ENCODE peak calls at places on chromosomes 11 and 22, in seven cellular contexts. One of them, this sample, is unnamed.

GRCh38 chr11:14418801-14419417 is 59.9 kb upstream of the RRAS2 start:
- DNase-seq in Calu3: no peak
- DNase-seq in psoas muscle: no peak
- DNase-seq in T-helper 1 cell: no peak
- DNase-seq in stimulated activated naive B cell treated with anti-CD40 and anti-IgM and Interleukin-4, amounts not matched to agents 10 μg/mL and 1 μg/mL and 100 μg/mL, for 72 hours: no peak
- DNase-seq in EL: peak
- DNase-seq in activated CD4-positive, CD25-positive, alpha-beta regulatory T cell: no peak
- DNase-seq in this sample: no peak

GRCh38 chr11:122851366-122852011 is 13.2 kb downstream of the CRTAM start:
- DNase-seq in stimulated activated naive B cell treated with anti-CD40 and anti-IgM and Interleukin-4, amounts not matched to agents 10 μg/mL and 1 μg/mL and 100 μg/mL, for 72 hours: no peak
- DNase-seq in Calu3: no peak
- DNase-seq in EL: no peak
- DNase-seq in T-helper 1 cell: peak
- DNase-seq in psoas muscle: no peak
- DNase-seq in activated CD4-positive, CD25-positive, alpha-beta regulatory T cell: no peak
- DNase-seq in this sample: no peak

GRCh38 chr22:30250713-30251267 is 4.2 kb upstream of the LIF start:
- DNase-seq in stimulated activated naive B cell treated with anti-CD40 and anti-IgM and Interleukin-4, amounts not matched to agents 10 μg/mL and 1 μg/mL and 100 μg/mL, for 72 hours: peak
- DNase-seq in activated CD4-positive, CD25-positive, alpha-beta regulatory T cell: no peak
- DNase-seq in EL: peak
- DNase-seq in Calu3: peak
- DNase-seq in psoas muscle: no peak
- DNase-seq in T-helper 1 cell: no peak
- DNase-seq in this sample: no peak

GRCh38 chr22:19713650-19714319 is 518 bp upstream of the SEPTIN5 start:
- DNase-seq in EL: no peak
- DNase-seq in Calu3: peak
- DNase-seq in activated CD4-positive, CD25-positive, alpha-beta regulatory T cell: no peak
- DNase-seq in T-helper 1 cell: no peak
- DNase-seq in psoas muscle: peak
- DNase-seq in stimulated activated naive B cell treated with anti-CD40 and anti-IgM and Interleukin-4, amounts not matched to agents 10 μg/mL and 1 μg/mL and 100 μg/mL, for 72 hours: no peak
- DNase-seq in this sample: no peak

GRCh38 chr22:35346596-35347220 is 34.2 kb upstream of the HMOX1 start:
- DNase-seq in EL: no peak
- DNase-seq in T-helper 1 cell: no peak
- DNase-seq in stimulated activated naive B cell treated with anti-CD40 and anti-IgM and Interleukin-4, amounts not matched to agents 10 μg/mL and 1 μg/mL and 100 μg/mL, for 72 hours: no peak
- DNase-seq in activated CD4-positive, CD25-positive, alpha-beta regulatory T cell: no peak
- DNase-seq in Calu3: no peak
- DNase-seq in psoas muscle: no peak
- DNase-seq in this sample: no peak

GRCh38 chr11:15327786-15328231 is 213.1 kb downstream of the INSC start:
- DNase-seq in T-helper 1 cell: no peak
- DNase-seq in EL: peak
- DNase-seq in activated CD4-positive, CD25-positive, alpha-beta regulatory T cell: no peak
- DNase-seq in stimulated activated naive B cell treated with anti-CD40 and anti-IgM and Interleukin-4, amounts not matched to agents 10 μg/mL and 1 μg/mL and 100 μg/mL, for 72 hours: peak
- DNase-seq in Calu3: peak
- DNase-seq in psoas muscle: peak
- DNase-seq in this sample: no peak

GRCh38 chr22:46971141-46971775 is 208.8 kb downstream of the TBC1D22A start:
- DNase-seq in EL: no peak
- DNase-seq in psoas muscle: no peak
- DNase-seq in stimulated activated naive B cell treated with anti-CD40 and anti-IgM and Interleukin-4, amounts not matched to agents 10 μg/mL and 1 μg/mL and 100 μg/mL, for 72 hours: peak
- DNase-seq in Calu3: no peak
- DNase-seq in T-helper 1 cell: no peak
- DNase-seq in activated CD4-positive, CD25-positive, alpha-beta regulatory T cell: no peak
- DNase-seq in this sample: no peak

GRCh38 chr22:43462701-43463100 is 50.9 kb downstream of the MPPED1 start:
- DNase-seq in activated CD4-positive, CD25-positive, alpha-beta regulatory T cell: no peak
- DNase-seq in Calu3: no peak
- DNase-seq in stimulated activated naive B cell treated with anti-CD40 and anti-IgM and Interleukin-4, amounts not matched to agents 10 μg/mL and 1 μg/mL and 100 μg/mL, for 72 hours: no peak
- DNase-seq in psoas muscle: no peak
- DNase-seq in T-helper 1 cell: no peak
- DNase-seq in EL: no peak
- DNase-seq in this sample: no peak

GRCh38 chr11:59611570-59612565 is 3.7 kb downstream of the OSBP start:
- DNase-seq in stimulated activated naive B cell treated with anti-CD40 and anti-IgM and Interleukin-4, amounts not matched to agents 10 μg/mL and 1 μg/mL and 100 μg/mL, for 72 hours: no peak
- DNase-seq in Calu3: peak
- DNase-seq in EL: no peak
- DNase-seq in psoas muscle: no peak
- DNase-seq in activated CD4-positive, CD25-positive, alpha-beta regulatory T cell: no peak
- DNase-seq in T-helper 1 cell: no peak
- DNase-seq in this sample: no peak

GRCh38 chr11:44760917-44761545 is 34.3 kb downstream of the TSPAN18 start:
- DNase-seq in Calu3: peak
- DNase-seq in activated CD4-positive, CD25-positive, alpha-beta regulatory T cell: no peak
- DNase-seq in EL: peak
- DNase-seq in stimulated activated naive B cell treated with anti-CD40 and anti-IgM and Interleukin-4, amounts not matched to agents 10 μg/mL and 1 μg/mL and 100 μg/mL, for 72 hours: no peak
- DNase-seq in T-helper 1 cell: no peak
- DNase-seq in psoas muscle: no peak
- DNase-seq in this sample: no peak

GRCh38 chr11:35974878-35975578 is 31.2 kb downstream of the LDLRAD3 start:
- DNase-seq in stimulated activated naive B cell treated with anti-CD40 and anti-IgM and Interleukin-4, amounts not matched to agents 10 μg/mL and 1 μg/mL and 100 μg/mL, for 72 hours: no peak
- DNase-seq in T-helper 1 cell: no peak
- DNase-seq in psoas muscle: no peak
- DNase-seq in Calu3: no peak
- DNase-seq in EL: no peak
- DNase-seq in activated CD4-positive, CD25-positive, alpha-beta regulatory T cell: no peak
- DNase-seq in this sample: no peak

GRCh38 chr22:22666307-22667091 is 22.1 kb downstream of the GGTLC2 start:
- DNase-seq in activated CD4-positive, CD25-positive, alpha-beta regulatory T cell: no peak
- DNase-seq in T-helper 1 cell: no peak
- DNase-seq in Calu3: peak
- DNase-seq in stimulated activated naive B cell treated with anti-CD40 and anti-IgM and Interleukin-4, amounts not matched to agents 10 μg/mL and 1 μg/mL and 100 μg/mL, for 72 hours: peak
- DNase-seq in EL: peak
- DNase-seq in psoas muscle: no peak
- DNase-seq in this sample: no peak

GRCh38 chr11:84396521-84396920 is 1110.4 kb upstream of the CCDC90B start:
- DNase-seq in T-helper 1 cell: no peak
- DNase-seq in EL: no peak
- DNase-seq in activated CD4-positive, CD25-positive, alpha-beta regulatory T cell: no peak
- DNase-seq in stimulated activated naive B cell treated with anti-CD40 and anti-IgM and Interleukin-4, amounts not matched to agents 10 μg/mL and 1 μg/mL and 100 μg/mL, for 72 hours: no peak
- DNase-seq in Calu3: no peak
- DNase-seq in psoas muscle: no peak
- DNase-seq in this sample: no peak

GRCh38 chr11:122235615-122236014 is 119.6 kb upstream of the BLID start:
- DNase-seq in Calu3: no peak
- DNase-seq in psoas muscle: peak
- DNase-seq in activated CD4-positive, CD25-positive, alpha-beta regulatory T cell: no peak
- DNase-seq in EL: peak
- DNase-seq in stimulated activated naive B cell treated with anti-CD40 and anti-IgM and Interleukin-4, amounts not matched to agents 10 μg/mL and 1 μg/mL and 100 μg/mL, for 72 hours: no peak
- DNase-seq in T-helper 1 cell: no peak
- DNase-seq in this sample: no peak

GRCh38 chr22:46066691-46067090 is 83.6 kb upstream of the PPARA start:
- DNase-seq in activated CD4-positive, CD25-positive, alpha-beta regulatory T cell: no peak
- DNase-seq in psoas muscle: no peak
- DNase-seq in Calu3: no peak
- DNase-seq in EL: no peak
- DNase-seq in T-helper 1 cell: no peak
- DNase-seq in stimulated activated naive B cell treated with anti-CD40 and anti-IgM and Interleukin-4, amounts not matched to agents 10 μg/mL and 1 μg/mL and 100 μg/mL, for 72 hours: no peak
- DNase-seq in this sample: no peak

GRCh38 chr11:105244157-105244820 is 104.7 kb upstream of the CARD18 start:
- DNase-seq in EL: peak
- DNase-seq in activated CD4-positive, CD25-positive, alpha-beta regulatory T cell: no peak
- DNase-seq in stimulated activated naive B cell treated with anti-CD40 and anti-IgM and Interleukin-4, amounts not matched to agents 10 μg/mL and 1 μg/mL and 100 μg/mL, for 72 hours: no peak
- DNase-seq in Calu3: peak
- DNase-seq in psoas muscle: no peak
- DNase-seq in T-helper 1 cell: no peak
- DNase-seq in this sample: no peak

GRCh38 chr11:1992111-1992510 is 5.5 kb downstream of the H19 start:
- DNase-seq in psoas muscle: no peak
- DNase-seq in EL: no peak
- DNase-seq in Calu3: no peak
- DNase-seq in activated CD4-positive, CD25-positive, alpha-beta regulatory T cell: no peak
- DNase-seq in T-helper 1 cell: no peak
- DNase-seq in stimulated activated naive B cell treated with anti-CD40 and anti-IgM and Interleukin-4, amounts not matched to agents 10 μg/mL and 1 μg/mL and 100 μg/mL, for 72 hours: no peak
- DNase-seq in this sample: no peak

GRCh38 chr22:32037236-32037635 is 5.8 kb upstream of the SLC5A1 start:
- DNase-seq in Calu3: no peak
- DNase-seq in EL: no peak
- DNase-seq in psoas muscle: no peak
- DNase-seq in stimulated activated naive B cell treated with anti-CD40 and anti-IgM and Interleukin-4, amounts not matched to agents 10 μg/mL and 1 μg/mL and 100 μg/mL, for 72 hours: no peak
- DNase-seq in activated CD4-positive, CD25-positive, alpha-beta regulatory T cell: no peak
- DNase-seq in T-helper 1 cell: no peak
- DNase-seq in this sample: no peak

GRCh38 chr11:88179141-88179540 is 3.9 kb upstream of the RAB38 start:
- DNase-seq in psoas muscle: no peak
- DNase-seq in activated CD4-positive, CD25-positive, alpha-beta regulatory T cell: no peak
- DNase-seq in EL: peak
- DNase-seq in T-helper 1 cell: peak
- DNase-seq in stimulated activated naive B cell treated with anti-CD40 and anti-IgM and Interleukin-4, amounts not matched to agents 10 μg/mL and 1 μg/mL and 100 μg/mL, for 72 hours: no peak
- DNase-seq in Calu3: peak
- DNase-seq in this sample: no peak

This sample was measured in vagina.